ENCODE peak calls at places on chromosomes 5 and 9, in five cellular contexts. Y is epithelial cell of esophagus, O is cardiac muscle cell, L is AG04450, K is gastrocnemius medialis. B is an unnamed sample.

GRCh38 chr9:15697459-15697858 is 144.6 kb downstream of the CCDC171 start:
- DNase-seq in Y (peak), L (peak), K (no peak), O (no peak), B (no peak)

GRCh38 chr5:162485666-162486292 is 418.2 kb downstream of the GABRG2 start:
- DNase-seq in L (no peak), Y (no peak), O (no peak), K (no peak), B (no peak)

GRCh38 chr5:59863777-59864176 is 29.7 kb downstream of the PDE4D start:
- DNase-seq in Y (peak), O (no peak), K (no peak), L (no peak), B (no peak)

GRCh38 chr9:35816708-35817107 is 1.9 kb upstream of the HINT2 start:
- DNase-seq in Y (no peak), K (no peak), L (no peak), O (no peak), B (no peak)

GRCh38 chr9:93893899-93894690 is 61.1 kb downstream of the BARX1 start:
- DNase-seq in O (no peak), Y (no peak), L (no peak), K (no peak), B (no peak)

GRCh38 chr9:6757988-6758417 is 230 bp downstream of the KDM4C start:
- DNase-seq in L (no peak), K (no peak), Y (no peak), O (no peak), B (no peak)

GRCh38 chr5:53340956-53341750 is 139.3 kb upstream of the FST start:
- DNase-seq in Y (no peak), K (no peak), L (no peak), O (no peak), B (no peak)

GRCh38 chr5:159337291-159337974 is 7.1 kb upstream of the IL12B start:
- DNase-seq in K (no peak), L (no peak), O (no peak), Y (peak), B (no peak)

GRCh38 chr5:42756630-42757601 is at the start of gene CCDC152:
- DNase-seq in K (no peak), Y (peak), L (no peak), O (peak), B (peak)

GRCh38 chr5:93611900-93612898 is 29.2 kb downstream of the NR2F1 start:
- DNase-seq in K (no peak), Y (peak), O (peak), L (no peak), B (no peak)

GRCh38 chr5:149216515-149216914 is 55.1 kb upstream of the AFAP1L1 start:
- DNase-seq in K (no peak), O (no peak), L (no peak), Y (no peak), B (no peak)

GRCh38 chr5:57684299-57684702 is 201.7 kb upstream of the ACTBL2 start:
- DNase-seq in L (no peak), O (no peak), Y (peak), K (no peak), B (no peak)

GRCh38 chr5:79189439-79190234 is 46.3 kb upstream of the JMY start:
- DNase-seq in O (no peak), Y (no peak), L (no peak), K (no peak), B (no peak)

GRCh38 chr9:36080519-36080918 is 43.8 kb downstream of the RECK start:
- DNase-seq in Y (no peak), K (no peak), L (no peak), O (no peak), B (no peak)

GRCh38 chr9:89179535-89179919 is 909 bp upstream of the SHC3 start:
- DNase-seq in O (peak), Y (peak), L (no peak), K (no peak), B (no peak)

GRCh38 chr9:34381323-34381722 is 4.6 kb upstream of the MYORG start:
- DNase-seq in K (no peak), Y (no peak), O (no peak), L (no peak), B (no peak)

GRCh38 chr5:32511778-32512374 is 67.3 kb upstream of the ZFR start:
- DNase-seq in K (no peak), O (no peak), Y (no peak), L (no peak), B (peak)

GRCh38 chr5:88948746-88949600 is 66.0 kb upstream of the MEF2C start:
- DNase-seq in L (no peak), O (no peak), K (no peak), Y (no peak), B (no peak)

GRCh38 chr5:124504081-124504916 is 242.1 kb downstream of the ZNF608 start:
- DNase-seq in K (no peak), L (no peak), Y (no peak), O (no peak), B (no peak)

GRCh38 chr5:133723126-133723525 is 110.8 kb upstream of the FSTL4 start:
- DNase-seq in K (no peak), O (no peak), L (no peak), Y (no peak), B (no peak)

GRCh38 chr5:72837524-72838096 is 21.1 kb downstream of the TNPO1 start:
- DNase-seq in Y (no peak), K (no peak), O (no peak), L (no peak), B (no peak)

DNA sequence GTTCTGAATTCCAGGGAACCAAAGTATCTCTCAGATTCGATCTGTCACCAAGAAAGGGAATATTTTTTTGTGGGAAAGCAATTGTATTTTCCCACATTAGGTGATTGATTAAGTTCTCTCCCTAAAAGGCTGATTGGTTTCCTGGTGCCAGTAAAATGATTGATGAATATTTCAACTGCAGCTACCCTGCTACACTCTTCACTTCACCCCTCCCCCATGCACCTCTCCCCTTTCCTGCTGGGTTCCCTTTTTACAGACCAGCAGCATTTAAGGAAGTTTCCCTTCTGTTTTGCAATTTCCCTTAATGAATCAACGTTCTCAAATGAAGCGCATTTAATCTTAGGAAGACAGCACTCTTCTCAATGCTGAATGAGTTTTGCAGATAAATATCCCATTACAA is 13.1 kb downstream of the NR6A1 start:
- DNase-seq in L (no peak), Y (no peak), O (peak), K (no peak), B (no peak)
- H3K4me3 ChIP-seq in L (no peak), Y (no peak), O (peak), K (no peak), B (no peak)

DNA sequence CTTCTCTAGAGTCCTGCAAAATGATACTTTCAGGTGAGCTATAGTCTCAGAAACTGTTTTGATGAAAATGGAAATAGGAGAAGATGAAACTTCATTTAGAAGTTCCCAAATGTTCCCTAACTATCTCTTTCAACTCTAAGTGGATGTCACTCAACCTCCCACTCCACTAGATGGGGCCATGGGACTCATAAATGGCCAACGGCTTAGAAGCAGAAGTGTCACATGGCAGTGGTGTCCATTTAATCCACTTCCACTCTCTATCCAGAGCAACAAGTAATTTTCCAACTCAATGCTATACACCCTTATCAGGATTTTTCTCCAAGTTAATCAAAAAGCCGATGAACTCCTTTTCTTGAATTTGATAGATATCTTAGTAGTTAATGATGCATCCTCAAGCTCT is 295.7 kb downstream of the EDIL3 start:
- DNase-seq in O (no peak), K (no peak), Y (peak), L (peak), B (no peak)
- H3K4me3 ChIP-seq in O (no peak), K (no peak), Y (no peak), L (no peak), B (no peak)

DNA sequence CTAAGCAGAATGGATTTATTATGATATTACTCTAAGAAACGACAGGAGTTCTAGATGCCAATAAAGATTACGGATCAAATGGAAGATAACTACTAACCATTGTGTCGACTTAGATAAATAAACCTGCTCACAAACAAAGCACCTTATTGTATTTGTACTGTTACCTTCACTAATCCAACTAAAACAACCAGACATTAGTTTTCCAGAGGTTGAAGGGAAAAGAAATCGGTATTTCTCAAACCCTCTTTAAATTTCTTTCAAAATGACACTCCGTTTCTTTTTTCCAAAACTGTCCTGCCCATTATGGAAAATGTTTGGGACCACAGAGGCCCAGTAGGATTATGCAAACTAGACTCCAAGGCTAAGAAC is 2.8 kb downstream of the MLLT3 start:
- DNase-seq in K (no peak), L (no peak), O (no peak), Y (no peak), B (no peak)
- H3K4me3 ChIP-seq in K (peak), L (no peak), O (peak), Y (no peak), B (no peak)

GRCh38 chr5:175517824-175518450 is 39.6 kb downstream of the SFXN1 start:
- DNase-seq in K (no peak), O (no peak), L (peak), Y (peak), B (no peak)
- H3K4me3 ChIP-seq in K (no peak), O (no peak), L (no peak), Y (no peak), B (no peak)

DNA sequence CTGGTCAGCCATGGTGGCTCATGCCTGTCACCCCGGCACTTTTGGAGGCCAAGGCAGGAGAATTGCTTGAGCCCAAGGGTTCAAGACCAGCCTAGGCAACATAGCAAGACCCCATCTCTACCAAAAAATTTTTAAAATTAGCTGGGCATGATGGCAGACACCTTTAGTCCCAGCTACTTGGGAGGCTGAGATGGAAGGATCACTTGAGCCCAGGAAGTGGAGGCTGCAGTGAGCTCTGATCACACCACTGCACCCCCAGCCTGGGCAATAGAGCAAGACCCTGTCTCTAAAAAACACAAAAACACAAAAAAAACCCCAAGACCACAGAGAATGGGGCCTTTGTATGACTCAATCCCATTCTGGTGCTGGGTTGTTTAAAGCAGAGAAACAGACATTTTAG is 44.0 kb downstream of the MED27 start:
- DNase-seq in L (no peak), Y (no peak), O (no peak), K (no peak), B (no peak)
- H3K4me3 ChIP-seq in L (no peak), Y (no peak), O (no peak), K (no peak), B (no peak)

GRCh38 chr5:14445581-14446290 is 135.9 kb upstream of the OTULINL start:
- DNase-seq in K (no peak), O (peak), Y (peak), L (no peak), B (peak)
- H3K4me3 ChIP-seq in K (no peak), O (no peak), Y (no peak), L (no peak), B (no peak)

DNA sequence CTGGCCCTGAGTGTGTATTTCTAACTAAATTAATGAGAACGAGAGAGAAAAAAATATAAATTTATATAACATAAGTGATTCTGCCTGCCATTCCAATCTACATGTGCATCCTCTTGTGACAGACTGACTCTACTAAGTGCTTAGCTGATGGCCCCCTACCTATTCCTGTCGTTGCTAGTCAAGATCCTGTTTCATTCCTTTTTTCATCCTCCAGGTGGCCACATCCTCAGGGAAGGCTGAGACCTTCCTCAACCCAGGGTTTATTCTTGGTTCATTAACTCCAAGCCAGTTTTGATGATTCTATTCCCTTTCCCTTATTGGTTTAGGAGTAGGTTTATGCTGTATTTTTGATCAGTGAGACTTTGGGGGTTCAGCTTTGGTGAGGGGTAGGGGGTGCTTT is 201.3 kb downstream of the C9orf152 start:
- DNase-seq in K (no peak), O (no peak), Y (no peak), L (no peak), B (no peak)
- H3K4me3 ChIP-seq in K (no peak), O (no peak), Y (no peak), L (no peak), B (no peak)

DNA sequence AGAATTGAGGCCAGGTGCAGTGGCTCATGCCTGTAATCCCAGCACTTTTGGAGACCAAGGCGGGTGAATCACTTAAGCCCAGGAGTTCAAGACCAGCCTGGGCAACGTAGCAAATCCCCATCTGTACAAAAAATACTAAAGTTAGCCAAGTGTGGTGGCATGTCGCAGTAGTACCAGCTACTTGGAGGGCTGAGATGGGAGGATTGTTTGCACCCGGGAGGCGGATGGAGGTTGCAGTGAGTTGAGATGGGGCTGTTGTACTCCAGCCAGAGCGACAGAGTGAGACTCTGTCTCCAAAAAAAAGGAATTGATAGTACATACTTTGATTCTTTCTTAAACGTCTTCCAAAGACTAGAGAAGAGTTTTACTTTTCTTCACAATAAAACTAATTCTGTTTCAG is 132.1 kb upstream of the GRHPR start:
- DNase-seq in K (no peak), Y (no peak), O (no peak), L (no peak), B (no peak)
- H3K4me3 ChIP-seq in K (no peak), Y (no peak), O (no peak), L (no peak), B (no peak)

GRCh38 chr5:177310332-177310731 is 1.4 kb downstream of the MXD3 start:
- DNase-seq in Y (no peak), K (no peak), L (no peak), O (no peak), B (peak)

GRCh38 chr5:177309351-177310191 is 2.1 kb downstream of the MXD3 start:
- DNase-seq in K (peak), L (no peak), Y (peak), O (peak), B (no peak)

GRCh38 chr5:177311361-177311722 is 356 bp downstream of the MXD3 start:
- DNase-seq in Y (no peak), L (no peak), O (peak), K (no peak), B (no peak)

GRCh38 chr5:177311723-177312648 is at the start of gene MXD3:
- DNase-seq in K (peak), Y (peak), O (peak), L (peak), B (peak)

GRCh38 chr5:177310757-177311173 is 933 bp downstream of the MXD3 start:
- DNase-seq in O (no peak), K (no peak), L (no peak), Y (peak), B (peak)
- H3K4me3 ChIP-seq in O (peak), K (no peak), L (peak), Y (peak), B (no peak)

B was measured in lower leg skin.